ENCODE peak calls at places on chromosomes 5 and 9, in six cellular contexts. S is HCT116, U is H1, M is K562, I is HepG2, V is A549. A is an unnamed sample.

GRCh38 chr9:130468566-130468965 is 23.8 kb downstream of the ASS1 start:
- DNase-seq in S (no peak), U (no peak), M (no peak), I (no peak), V (no peak), A (no peak)

GRCh38 chr9:87569008-87569908 is 71.6 kb downstream of the DAPK1 start:
- DNase-seq in S (no peak), U (no peak), M (no peak), I (peak; percentile 91), V (no peak), A (peak; percentile 95)

GRCh38 chr5:50667079-50667652 is 729 bp downstream of the PARP8 start:
- DNase-seq in S (no peak), U (no peak), M (no peak), I (no peak), V (peak; percentile 23), A (peak; percentile 4)

GRCh38 chr9:15178621-15179020 is 128.4 kb downstream of the TTC39B start:
- DNase-seq in S (no peak), U (no peak), M (no peak), I (no peak), V (no peak), A (no peak)

GRCh38 chr5:56984445-56984844 is 32.5 kb upstream of the MIER3 start:
- DNase-seq in S (no peak), U (no peak), M (no peak), I (no peak), V (no peak), A (no peak)

GRCh38 chr5:66527478-66527877 is 68.7 kb upstream of the MAST4 start:
- DNase-seq in S (no peak), U (no peak), M (no peak), I (no peak), V (no peak), A (no peak)

GRCh38 chr9:86685556-86685955 is 261.8 kb downstream of the GAS1 start:
- DNase-seq in S (no peak), U (no peak), M (no peak), I (no peak), V (no peak), A (no peak)

GRCh38 chr5:88748670-88749069 is 134.3 kb downstream of the MEF2C start:
- DNase-seq in S (no peak), U (no peak), M (no peak), I (no peak), V (no peak), A (no peak)

GRCh38 chr5:31197183-31197582 is 3.7 kb downstream of the CDH6 start:
- DNase-seq in S (no peak), U (no peak), M (no peak), I (no peak), V (peak; percentile 0), A (no peak)

GRCh38 chr5:12861891-12862290 is 957.6 kb upstream of the CTNND2 start:
- DNase-seq in S (no peak), U (peak; percentile 15), M (no peak), I (no peak), V (peak; percentile 12), A (no peak)

GRCh38 chr9:132973713-132974112 is 4.8 kb upstream of the GFI1B start:
- DNase-seq in S (peak; percentile 8), U (no peak), M (peak; percentile 72), I (no peak), V (peak; percentile 56), A (no peak)

GRCh38 chr9:7284517-7284916 is 515.1 kb downstream of the DMAC1 start:
- DNase-seq in S (no peak), U (peak; percentile 25), M (no peak), I (no peak), V (no peak), A (no peak)

GRCh38 chr9:29830815-29831214 is 2257.5 kb upstream of the C9orf72 start:
- DNase-seq in S (peak; percentile 24), U (no peak), M (no peak), I (peak; percentile 43), V (peak; percentile 41), A (no peak)

GRCh38 chr5:154756203-154756870 is 1.2 kb downstream of the LARP1 start:
- DNase-seq in S (no peak), U (no peak), M (peak; percentile 65), I (no peak), V (peak; percentile 63), A (peak; percentile 46)

DNA sequence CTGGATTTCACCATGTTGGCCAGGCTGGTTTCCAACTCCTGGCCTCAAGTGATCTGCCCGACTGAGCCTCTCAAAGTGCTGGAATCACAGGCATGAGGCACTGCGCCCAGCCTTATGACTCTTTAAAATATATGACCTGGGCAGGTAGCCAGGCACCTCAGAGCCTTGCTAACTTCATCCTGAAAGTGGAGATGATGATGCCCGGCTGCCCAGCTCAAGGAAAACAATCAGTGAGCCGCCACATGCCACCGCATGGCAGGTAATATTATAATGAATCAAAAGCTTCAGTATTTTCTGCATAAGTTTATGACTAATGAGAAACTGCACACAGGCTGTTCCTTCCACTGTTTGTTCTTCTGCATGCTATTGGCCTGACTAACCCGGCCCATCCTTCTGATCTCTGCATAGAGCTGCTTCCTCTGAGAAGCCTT is 30.4 kb upstream of the DMRT1 start:
- DNase-seq in S (no peak), U (no peak), M (no peak), I (no peak), V (peak; percentile 50), A (no peak)
- TF ChIP-seq MAX in S (no peak), U (no peak), M (no peak), I (no peak), V (no peak), A (no peak)

GRCh38 chr9:96449844-96450612 is at the start of gene HABP4:
- DNase-seq in S (peak; percentile 76), U (peak; percentile 62), M (peak; percentile 99), I (peak; percentile 87), V (peak; percentile 92), A (peak; percentile 93)
- TF ChIP-seq CTCF in S (no peak), U (no peak), M (no peak), I (peak; percentile 40), V (no peak), A (no peak)

GRCh38 chr5:132641241-132641723 is 16.7 kb upstream of the IL13 start:
- DNase-seq in S (no peak), U (no peak), M (no peak), I (no peak), V (no peak), A (no peak)
- TF ChIP-seq POLR2A in S (no peak), U (no peak), M (no peak), I (no peak), V (no peak), A (no peak)

GRCh38 chr9:124621371-124622328 is 114.5 kb upstream of the NR5A1 start:
- DNase-seq in S (no peak), U (no peak), M (no peak), I (no peak), V (no peak), A (no peak)

GRCh38 chr9:124623966-124624734 is 117.0 kb upstream of the NR5A1 start:
- DNase-seq in S (peak; percentile 42), U (no peak), M (no peak), I (no peak), V (no peak), A (no peak)

GRCh38 chr9:124624735-124624992 is 117.5 kb upstream of the NR5A1 start:
- DNase-seq in S (no peak), U (no peak), M (no peak), I (no peak), V (no peak), A (no peak)

GRCh38 chr9:124625084-124625483 is 117.9 kb upstream of the NR5A1 start:
- DNase-seq in S (no peak), U (no peak), M (no peak), I (no peak), V (no peak), A (no peak)

GRCh38 chr9:124622882-124623281 is 115.7 kb upstream of the NR5A1 start:
- DNase-seq in S (no peak), U (no peak), M (no peak), I (no peak), V (no peak), A (no peak)
- TF ChIP-seq MAX in S (no peak), U (no peak), M (no peak), I (no peak), V (no peak), A (no peak)